ENCODE peak calls at places on chromosomes 13 and 19, in six cellular contexts. One of them, this sample, is unnamed.

GRCh38 chr19:41604831-41605230 is 22.0 kb downstream of the CEACAM4 start:
- DNase-seq in endothelial cell of umbilical vein: no peak
- DNase-seq in prostate gland: no peak
- DNase-seq in IMR-90: no peak
- DNase-seq in tibial nerve: no peak
- DNase-seq in right lobe of liver: no peak
- DNase-seq in this sample: no peak

GRCh38 chr13:71056581-71056980 is 810.4 kb downstream of the DACH1 start:
- DNase-seq in endothelial cell of umbilical vein: no peak
- DNase-seq in prostate gland: no peak
- DNase-seq in IMR-90: no peak
- DNase-seq in tibial nerve: no peak
- DNase-seq in right lobe of liver: no peak
- DNase-seq in this sample: no peak

GRCh38 chr13:32036131-32036695 is 4.6 kb downstream of the FRY start:
- DNase-seq in endothelial cell of umbilical vein: no peak
- DNase-seq in prostate gland: no peak
- DNase-seq in IMR-90: no peak
- DNase-seq in tibial nerve: no peak
- DNase-seq in right lobe of liver: no peak
- DNase-seq in this sample: no peak

GRCh38 chr13:104641309-104641708 is 1575.1 kb upstream of the SLC10A2 start:
- DNase-seq in endothelial cell of umbilical vein: peak
- DNase-seq in prostate gland: no peak
- DNase-seq in IMR-90: peak
- DNase-seq in tibial nerve: no peak
- DNase-seq in right lobe of liver: no peak
- DNase-seq in this sample: no peak

GRCh38 chr19:1765904-1766799 is 12.8 kb downstream of the ONECUT3 start:
- DNase-seq in endothelial cell of umbilical vein: no peak
- DNase-seq in prostate gland: no peak
- DNase-seq in IMR-90: no peak
- DNase-seq in tibial nerve: no peak
- DNase-seq in right lobe of liver: no peak
- DNase-seq in this sample: no peak

GRCh38 chr19:8065489-8066261 is 13.1 kb downstream of the CCL25 start:
- DNase-seq in endothelial cell of umbilical vein: no peak
- DNase-seq in prostate gland: no peak
- DNase-seq in IMR-90: no peak
- DNase-seq in tibial nerve: no peak
- DNase-seq in right lobe of liver: no peak
- DNase-seq in this sample: no peak

GRCh38 chr19:24064175-24064574 is 22.8 kb upstream of the ZNF254 start:
- DNase-seq in endothelial cell of umbilical vein: no peak
- DNase-seq in prostate gland: no peak
- DNase-seq in IMR-90: no peak
- DNase-seq in tibial nerve: no peak
- DNase-seq in right lobe of liver: no peak
- DNase-seq in this sample: no peak

GRCh38 chr13:77065456-77066147 is 38.6 kb upstream of the FBXL3 start:
- DNase-seq in endothelial cell of umbilical vein: peak
- DNase-seq in prostate gland: no peak
- DNase-seq in IMR-90: no peak
- DNase-seq in tibial nerve: no peak
- DNase-seq in right lobe of liver: no peak
- DNase-seq in this sample: no peak

GRCh38 chr13:28819046-28819747 is 942 bp upstream of the MTUS2 start:
- DNase-seq in endothelial cell of umbilical vein: peak
- DNase-seq in prostate gland: no peak
- DNase-seq in IMR-90: peak
- DNase-seq in tibial nerve: no peak
- DNase-seq in right lobe of liver: peak
- DNase-seq in this sample: no peak

GRCh38 chr19:4474504-4475136 is 2.5 kb downstream of the HDGFL2 start:
- DNase-seq in endothelial cell of umbilical vein: peak
- DNase-seq in prostate gland: no peak
- DNase-seq in IMR-90: peak
- DNase-seq in tibial nerve: no peak
- DNase-seq in right lobe of liver: no peak
- DNase-seq in this sample: no peak

GRCh38 chr19:1755467-1756155 is 2.3 kb downstream of the ONECUT3 start:
- DNase-seq in endothelial cell of umbilical vein: no peak
- DNase-seq in prostate gland: no peak
- DNase-seq in IMR-90: no peak
- DNase-seq in tibial nerve: no peak
- DNase-seq in right lobe of liver: no peak
- DNase-seq in this sample: no peak

GRCh38 chr19:2770055-2771013 is 12.7 kb downstream of the SGTA start:
- DNase-seq in endothelial cell of umbilical vein: no peak
- DNase-seq in prostate gland: no peak
- DNase-seq in IMR-90: peak
- DNase-seq in tibial nerve: no peak
- DNase-seq in right lobe of liver: no peak
- DNase-seq in this sample: no peak

GRCh38 chr13:54226866-54227265 is 1198.3 kb downstream of the OLFM4 start:
- DNase-seq in endothelial cell of umbilical vein: no peak
- DNase-seq in prostate gland: no peak
- DNase-seq in IMR-90: no peak
- DNase-seq in tibial nerve: no peak
- DNase-seq in right lobe of liver: no peak
- DNase-seq in this sample: no peak

GRCh38 chr13:110519046-110519445 is 42.5 kb downstream of the RAB20 start:
- DNase-seq in endothelial cell of umbilical vein: no peak
- DNase-seq in prostate gland: no peak
- DNase-seq in IMR-90: no peak
- DNase-seq in tibial nerve: no peak
- DNase-seq in right lobe of liver: no peak
- DNase-seq in this sample: no peak

GRCh38 chr19:8897106-8897505 is 64.9 kb downstream of the MBD3L1 start:
- DNase-seq in endothelial cell of umbilical vein: no peak
- DNase-seq in prostate gland: no peak
- DNase-seq in IMR-90: no peak
- DNase-seq in tibial nerve: no peak
- DNase-seq in right lobe of liver: no peak
- DNase-seq in this sample: no peak

DNA sequence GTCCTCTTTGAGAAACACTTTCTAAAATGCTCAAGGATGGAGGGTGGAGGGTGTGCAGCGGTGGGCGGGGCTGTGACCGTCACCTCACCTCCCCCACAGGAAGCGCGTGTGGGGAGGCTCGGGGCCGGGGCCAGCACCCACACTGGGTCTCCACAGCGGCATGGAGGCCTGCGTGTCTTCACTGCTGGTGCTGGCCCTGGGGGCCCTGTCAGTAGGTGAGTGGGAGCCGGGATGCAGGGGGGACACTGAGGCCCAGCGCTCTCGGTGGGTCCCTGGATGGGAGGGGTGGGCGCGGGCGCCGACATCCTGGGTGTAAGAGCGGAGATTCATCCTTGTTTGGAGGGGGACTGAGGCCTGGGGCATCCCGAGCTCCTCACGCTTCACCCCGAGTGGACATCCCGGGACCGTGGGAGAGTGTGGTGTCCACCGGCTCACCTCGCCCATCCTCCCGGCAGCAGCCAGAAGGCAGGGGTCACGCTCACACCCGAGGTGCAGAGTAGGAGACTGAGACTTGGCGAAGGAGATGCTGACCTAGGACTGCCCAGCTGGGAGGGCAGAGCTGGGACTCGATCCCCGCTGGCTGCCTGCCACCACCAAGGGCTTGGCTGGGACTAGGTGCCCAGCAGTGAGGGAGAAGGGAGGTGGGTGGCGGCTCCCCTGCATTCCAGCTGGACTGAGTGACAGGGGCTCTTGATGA is at the start of gene GZMM:
- DNase-seq in endothelial cell of umbilical vein: no peak
- DNase-seq in prostate gland: no peak
- DNase-seq in IMR-90: no peak
- DNase-seq in tibial nerve: no peak
- DNase-seq in right lobe of liver: peak
- DNase-seq in this sample: peak
- TF ChIP-seq POLR2A in endothelial cell of umbilical vein: no peak
- TF ChIP-seq POLR2A in prostate gland: no peak
- TF ChIP-seq POLR2A in IMR-90: no peak
- TF ChIP-seq POLR2A in tibial nerve: no peak
- TF ChIP-seq POLR2A in right lobe of liver: no peak
- TF ChIP-seq POLR2A in this sample: no peak

DNA sequence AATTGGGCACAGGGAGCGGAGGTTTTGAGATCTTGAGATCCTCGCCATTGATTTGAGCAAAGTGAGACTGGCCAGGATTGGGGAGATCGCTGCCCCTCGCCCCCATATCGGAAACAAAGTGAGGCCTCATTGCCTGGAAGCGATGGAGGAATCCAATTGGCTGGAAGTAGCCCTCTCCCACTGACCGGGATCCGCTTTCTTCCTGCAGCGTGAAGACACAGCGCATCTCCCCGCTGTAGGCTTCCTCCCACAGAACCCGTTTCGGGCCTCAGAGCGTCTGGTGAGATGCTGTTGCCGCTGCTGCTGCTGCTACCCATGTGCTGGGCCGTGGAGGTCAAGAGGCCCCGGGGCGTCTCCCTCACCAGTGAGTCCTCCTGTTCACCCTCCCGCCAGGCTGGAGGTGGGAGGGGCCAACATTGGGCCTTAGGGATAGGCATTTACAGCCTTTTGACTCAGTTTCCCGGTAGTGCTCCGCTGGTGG is 438 bp downstream of the PRKCSH start:
- DNase-seq in endothelial cell of umbilical vein: no peak
- DNase-seq in prostate gland: no peak
- DNase-seq in IMR-90: peak
- DNase-seq in tibial nerve: no peak
- DNase-seq in right lobe of liver: peak
- DNase-seq in this sample: no peak
- TF ChIP-seq POLR2A in endothelial cell of umbilical vein: no peak
- TF ChIP-seq POLR2A in prostate gland: no peak
- TF ChIP-seq POLR2A in IMR-90: no peak
- TF ChIP-seq POLR2A in tibial nerve: no peak
- TF ChIP-seq POLR2A in right lobe of liver: peak
- TF ChIP-seq POLR2A in this sample: no peak

GRCh38 chr13:40388617-40389016 is 277.8 kb downstream of the FOXO1 start:
- DNase-seq in endothelial cell of umbilical vein: no peak
- DNase-seq in prostate gland: no peak
- DNase-seq in IMR-90: peak
- DNase-seq in tibial nerve: no peak
- DNase-seq in right lobe of liver: no peak
- DNase-seq in this sample: peak
- TF ChIP-seq POLR2A in endothelial cell of umbilical vein: no peak
- TF ChIP-seq POLR2A in prostate gland: no peak
- TF ChIP-seq POLR2A in IMR-90: no peak
- TF ChIP-seq POLR2A in tibial nerve: no peak
- TF ChIP-seq POLR2A in right lobe of liver: no peak
- TF ChIP-seq POLR2A in this sample: peak

GRCh38 chr19:55083004-55083850 is 7.6 kb downstream of the EPS8L1 start:
- DNase-seq in endothelial cell of umbilical vein: no peak
- DNase-seq in prostate gland: no peak
- DNase-seq in IMR-90: no peak
- DNase-seq in tibial nerve: no peak
- DNase-seq in right lobe of liver: peak
- DNase-seq in this sample: no peak

GRCh38 chr19:55081773-55082022 is 6.0 kb downstream of the EPS8L1 start:
- DNase-seq in endothelial cell of umbilical vein: no peak
- DNase-seq in prostate gland: no peak
- DNase-seq in IMR-90: no peak
- DNase-seq in tibial nerve: no peak
- DNase-seq in right lobe of liver: no peak
- DNase-seq in this sample: no peak

GRCh38 chr19:55080121-55080914 is 4.6 kb downstream of the EPS8L1 start:
- DNase-seq in endothelial cell of umbilical vein: peak
- DNase-seq in prostate gland: peak
- DNase-seq in IMR-90: peak
- DNase-seq in tibial nerve: no peak
- DNase-seq in right lobe of liver: peak
- DNase-seq in this sample: peak

GRCh38 chr19:55080915-55081772 is 5.5 kb downstream of the EPS8L1 start:
- DNase-seq in endothelial cell of umbilical vein: peak
- DNase-seq in prostate gland: peak
- DNase-seq in IMR-90: peak
- DNase-seq in tibial nerve: no peak
- DNase-seq in right lobe of liver: peak
- DNase-seq in this sample: peak

GRCh38 chr19:55082023-55082851 is 6.6 kb downstream of the EPS8L1 start:
- DNase-seq in endothelial cell of umbilical vein: peak
- DNase-seq in prostate gland: no peak
- DNase-seq in IMR-90: peak
- DNase-seq in tibial nerve: no peak
- DNase-seq in right lobe of liver: peak
- DNase-seq in this sample: no peak
- TF ChIP-seq POLR2A in endothelial cell of umbilical vein: no peak
- TF ChIP-seq POLR2A in prostate gland: no peak
- TF ChIP-seq POLR2A in IMR-90: no peak
- TF ChIP-seq POLR2A in tibial nerve: no peak
- TF ChIP-seq POLR2A in right lobe of liver: no peak
- TF ChIP-seq POLR2A in this sample: no peak

GRCh38 chr19:45646345-45646698 is 7.1 kb upstream of the EML2 start:
- DNase-seq in endothelial cell of umbilical vein: peak
- DNase-seq in prostate gland: no peak
- DNase-seq in IMR-90: no peak
- DNase-seq in tibial nerve: no peak
- DNase-seq in right lobe of liver: no peak
- DNase-seq in this sample: no peak

GRCh38 chr19:45645068-45645630 is 6.0 kb upstream of the EML2 start:
- DNase-seq in endothelial cell of umbilical vein: no peak
- DNase-seq in prostate gland: no peak
- DNase-seq in IMR-90: no peak
- DNase-seq in tibial nerve: no peak
- DNase-seq in right lobe of liver: no peak
- DNase-seq in this sample: no peak

GRCh38 chr19:45643024-45643926 is 4.1 kb upstream of the EML2 start:
- DNase-seq in endothelial cell of umbilical vein: peak
- DNase-seq in prostate gland: peak
- DNase-seq in IMR-90: peak
- DNase-seq in tibial nerve: peak
- DNase-seq in right lobe of liver: peak
- DNase-seq in this sample: peak

GRCh38 chr19:45643927-45644771 is 5.0 kb upstream of the EML2 start:
- DNase-seq in endothelial cell of umbilical vein: no peak
- DNase-seq in prostate gland: no peak
- DNase-seq in IMR-90: no peak
- DNase-seq in tibial nerve: no peak
- DNase-seq in right lobe of liver: no peak
- DNase-seq in this sample: no peak

DNA sequence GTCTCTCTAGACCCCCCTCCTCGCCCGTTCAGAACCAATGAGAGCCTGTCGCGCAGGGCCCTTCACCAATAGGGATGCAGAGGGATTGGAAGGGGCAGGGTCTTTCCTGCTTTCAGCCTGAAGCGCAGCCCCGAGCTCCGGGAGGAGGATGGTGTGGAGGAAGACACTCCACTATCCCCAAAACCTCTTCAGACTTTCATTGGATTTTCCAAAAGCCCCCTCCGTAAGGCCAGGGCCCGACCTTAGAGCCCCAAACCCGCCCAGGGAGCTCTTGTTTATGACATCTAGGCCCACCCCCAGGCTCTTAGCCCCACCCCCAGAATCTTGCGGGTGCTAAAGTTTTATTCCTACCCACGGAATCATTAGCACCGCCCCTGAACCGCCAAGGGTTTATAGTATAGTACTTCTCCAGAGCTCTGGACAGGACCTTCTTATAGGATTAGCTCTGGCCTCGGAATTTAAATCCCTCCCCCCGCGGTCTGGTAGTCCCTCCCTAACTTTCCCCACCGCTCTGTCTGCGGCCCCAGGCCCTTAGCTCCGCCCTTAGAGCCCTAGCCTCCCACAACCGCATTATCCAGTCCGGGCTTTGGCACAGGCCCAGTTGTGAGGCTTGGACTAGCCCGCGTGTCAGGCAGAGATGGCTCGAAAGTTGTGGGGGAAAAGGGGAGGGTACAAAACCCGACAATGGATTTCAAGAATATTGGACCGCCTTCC is 6.6 kb upstream of the EML2 start:
- DNase-seq in endothelial cell of umbilical vein: peak
- DNase-seq in prostate gland: peak
- DNase-seq in IMR-90: peak
- DNase-seq in tibial nerve: no peak
- DNase-seq in right lobe of liver: peak
- DNase-seq in this sample: peak
- TF ChIP-seq POLR2A in endothelial cell of umbilical vein: no peak
- TF ChIP-seq POLR2A in prostate gland: peak
- TF ChIP-seq POLR2A in IMR-90: no peak
- TF ChIP-seq POLR2A in tibial nerve: no peak
- TF ChIP-seq POLR2A in right lobe of liver: no peak
- TF ChIP-seq POLR2A in this sample: no peak